ENCODE peak calls at places on chromosomes 11 and 22, in six cellular contexts. M is adrenal gland, C is NB4, Q is tibial nerve, D is esophagus muscularis mucosa, R is spleen. W is an unnamed sample.

GRCh38 chr11:45741032-45741431 is 63.9 kb upstream of the SLC35C1 start:
- DNase-seq in M (no peak), C (no peak), Q (no peak), D (no peak), R (no peak), W (no peak)

GRCh38 chr11:93025558-93026255 is 56.3 kb downstream of the MTNR1B start:
- DNase-seq in M (no peak), C (no peak), Q (no peak), D (no peak), R (no peak), W (no peak)

GRCh38 chr11:5809122-5809519 is 397 bp downstream of the OR52N2 start:
- DNase-seq in M (no peak), C (peak), Q (no peak), D (no peak), R (no peak), W (peak)

GRCh38 chr11:69636870-69637600 is 3.9 kb upstream of the CCND1 start:
- DNase-seq in M (no peak), C (no peak), Q (no peak), D (no peak), R (peak), W (no peak)

GRCh38 chr11:60978546-60979380 is 7.3 kb downstream of the CD6 start:
- DNase-seq in M (no peak), C (peak), Q (no peak), D (no peak), R (no peak), W (no peak)

GRCh38 chr11:71933141-71933933 is 4.5 kb downstream of the RNF121 start:
- DNase-seq in M (no peak), C (no peak), Q (no peak), D (no peak), R (no peak), W (no peak)

GRCh38 chr11:14248577-14248976 is 110.4 kb downstream of the RRAS2 start:
- DNase-seq in M (peak), C (no peak), Q (peak), D (no peak), R (no peak), W (no peak)

GRCh38 chr11:76074178-76075112 is 131.9 kb downstream of the WNT11 start:
- DNase-seq in M (no peak), C (peak), Q (no peak), D (no peak), R (no peak), W (peak)

GRCh38 chr22:29641781-29642355 is 38.4 kb downstream of the NF2 start:
- DNase-seq in M (no peak), C (no peak), Q (no peak), D (no peak), R (no peak), W (no peak)

GRCh38 chr11:131809203-131809948 is 439.0 kb downstream of the NTM start:
- DNase-seq in M (no peak), C (no peak), Q (no peak), D (peak), R (no peak), W (no peak)

GRCh38 chr11:34827239-34827638 is 88.9 kb downstream of the APIP start:
- DNase-seq in M (no peak), C (no peak), Q (no peak), D (no peak), R (no peak), W (no peak)

GRCh38 chr22:23053912-23054530 is 16.3 kb upstream of the GNAZ start:
- DNase-seq in M (no peak), C (no peak), Q (no peak), D (peak), R (peak), W (no peak)

GRCh38 chr11:64477675-64478074 is 113.3 kb upstream of the SLC22A12 start:
- DNase-seq in M (no peak), C (no peak), Q (no peak), D (no peak), R (no peak), W (no peak)

GRCh38 chr11:107801641-107802040 is 56.9 kb downstream of the SLC35F2 start:
- DNase-seq in M (no peak), C (no peak), Q (no peak), D (no peak), R (no peak), W (no peak)

GRCh38 chr22:35116817-35117216 is 50.9 kb downstream of the ISX start:
- DNase-seq in M (no peak), C (no peak), Q (no peak), D (no peak), R (no peak), W (no peak)

GRCh38 chr11:2583605-2583958 is 116.2 kb downstream of the KCNQ1OT1 start:
- DNase-seq in M (no peak), C (no peak), Q (no peak), D (no peak), R (peak), W (no peak)

GRCh38 chr11:119258180-119258579 is 52.0 kb downstream of the CBL start:
- DNase-seq in M (no peak), C (peak), Q (no peak), D (no peak), R (no peak), W (no peak)

GRCh38 chr11:119258983-119259382 is 52.8 kb downstream of the CBL start:
- DNase-seq in M (no peak), C (peak), Q (no peak), D (no peak), R (no peak), W (no peak)

GRCh38 chr11:119249671-119250010 is 43.5 kb downstream of the CBL start:
- DNase-seq in M (no peak), C (no peak), Q (no peak), D (no peak), R (no peak), W (no peak)

GRCh38 chr11:119251114-119251513 is 45.0 kb downstream of the CBL start:
- DNase-seq in M (no peak), C (no peak), Q (no peak), D (no peak), R (no peak), W (no peak)

GRCh38 chr11:119254239-119254638 is 48.1 kb downstream of the CBL start:
- DNase-seq in M (no peak), C (no peak), Q (no peak), D (no peak), R (no peak), W (no peak)
- TF ChIP-seq POLR2A in M (no peak), C (no peak), Q (no peak), D (no peak), R (no peak), W (no peak)

GRCh38 chr11:62726156-62727006 is 876 bp downstream of the HNRNPUL2 start:
- DNase-seq in M (no peak), C (no peak), Q (no peak), D (no peak), R (no peak), W (no peak)

GRCh38 chr11:62727007-62727832 is at the start of gene HNRNPUL2:
- DNase-seq in M (peak), C (peak), Q (peak), D (peak), R (peak), W (peak)

GRCh38 chr11:62724171-62724570 is 3.1 kb downstream of the HNRNPUL2 start:
- DNase-seq in M (no peak), C (no peak), Q (no peak), D (no peak), R (no peak), W (no peak)

GRCh38 chr11:62725686-62726085 is 1.6 kb downstream of the HNRNPUL2 start:
- DNase-seq in M (no peak), C (peak), Q (no peak), D (no peak), R (no peak), W (no peak)

GRCh38 chr11:62727833-62728721 is at the start of gene TTC9C:
- DNase-seq in M (peak), C (peak), Q (peak), D (peak), R (peak), W (peak)
- TF ChIP-seq POLR2A in M (peak), C (peak), Q (peak), D (peak), R (peak), W (peak)

GRCh38 chr22:21641795-21642583 is at the start of gene SDF2L1:
- DNase-seq in M (peak), C (peak), Q (peak), D (peak), R (peak), W (peak)
- TF ChIP-seq POLR2A in M (peak), C (no peak), Q (no peak), D (no peak), R (peak), W (peak)

GRCh38 chr11:1534682-1535081 is 37.4 kb downstream of the DUSP8 start:
- DNase-seq in M (no peak), C (no peak), Q (no peak), D (no peak), R (no peak), W (no peak)

GRCh38 chr11:1532606-1533341 is 39.3 kb downstream of the DUSP8 start:
- DNase-seq in M (no peak), C (no peak), Q (no peak), D (no peak), R (no peak), W (no peak)

GRCh38 chr11:1531961-1532586 is 40.0 kb downstream of the DUSP8 start:
- DNase-seq in M (peak), C (no peak), Q (no peak), D (no peak), R (no peak), W (no peak)

GRCh38 chr11:1534171-1534570 is 37.9 kb downstream of the DUSP8 start:
- DNase-seq in M (no peak), C (no peak), Q (no peak), D (no peak), R (no peak), W (no peak)

GRCh38 chr11:1533342-1533725 is 38.7 kb downstream of the DUSP8 start:
- DNase-seq in M (no peak), C (no peak), Q (no peak), D (no peak), R (no peak), W (no peak)
- TF ChIP-seq POLR2A in M (no peak), C (no peak), Q (no peak), D (no peak), R (no peak), W (no peak)

GRCh38 chr11:10307411-10308207 is 2.7 kb downstream of the ADM start:
- DNase-seq in M (peak), C (peak), Q (peak), D (peak), R (peak), W (peak)

GRCh38 chr11:10305262-10305963 is 540 bp downstream of the ADM start:
- DNase-seq in M (peak), C (peak), Q (no peak), D (no peak), R (peak), W (peak)

GRCh38 chr11:10305964-10306918 is 1.4 kb downstream of the ADM start:
- DNase-seq in M (peak), C (peak), Q (no peak), D (no peak), R (peak), W (peak)

GRCh38 chr11:10308208-10308954 is 3.5 kb downstream of the ADM start:
- DNase-seq in M (no peak), C (no peak), Q (no peak), D (no peak), R (no peak), W (no peak)

GRCh38 chr11:10307022-10307410 is 2.1 kb downstream of the ADM start:
- DNase-seq in M (no peak), C (no peak), Q (no peak), D (no peak), R (no peak), W (no peak)
- TF ChIP-seq POLR2A in M (no peak), C (no peak), Q (no peak), D (no peak), R (no peak), W (no peak)

GRCh38 chr22:33335611-33336279 is 277.6 kb upstream of the SYN3 start:
- DNase-seq in M (no peak), C (no peak), Q (no peak), D (no peak), R (no peak), W (no peak)
- TF ChIP-seq POLR2A in M (no peak), C (no peak), Q (no peak), D (no peak), R (no peak), W (no peak)

DNA sequence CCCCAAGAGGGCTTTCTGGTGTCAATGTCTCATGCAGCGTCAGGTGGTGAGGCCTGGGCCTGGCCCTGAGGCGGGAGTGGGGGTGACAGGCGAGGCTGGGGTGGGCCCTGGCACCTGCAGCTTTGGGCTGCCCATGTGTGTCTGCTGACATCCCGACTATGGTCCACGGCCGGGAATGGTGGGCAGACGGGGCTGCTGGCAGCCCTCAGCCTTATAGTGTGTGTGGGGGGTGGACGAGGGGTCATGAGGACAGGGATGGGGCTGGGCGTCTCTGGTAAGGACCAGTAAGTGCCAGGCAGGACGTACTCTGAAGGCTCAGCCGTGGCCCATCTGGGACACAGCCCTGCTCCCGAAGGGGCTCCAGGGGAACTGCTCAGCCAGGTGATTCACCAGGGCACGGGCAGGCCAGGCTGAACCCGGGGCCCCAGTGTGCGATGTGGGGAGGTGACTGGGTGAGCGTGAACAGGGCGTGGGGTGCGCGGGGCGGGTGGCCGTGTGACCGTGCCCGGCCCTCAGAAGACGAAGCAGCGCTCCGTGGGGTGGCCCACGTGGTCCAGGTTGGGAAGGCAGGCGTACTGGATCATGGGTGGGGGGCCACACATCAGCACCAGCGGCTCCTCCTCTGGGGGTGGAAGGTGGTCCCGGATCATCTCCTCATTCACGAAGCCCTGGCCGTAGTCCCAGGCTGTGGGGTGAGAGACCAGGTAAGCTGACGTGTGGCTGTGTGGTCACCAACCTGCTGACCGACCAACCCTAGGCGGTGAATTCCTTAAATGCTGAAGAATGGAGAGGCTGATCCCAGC is 4.8 kb upstream of the POLDIP3 start:
- DNase-seq in M (no peak), C (no peak), Q (no peak), D (no peak), R (no peak), W (no peak)
- TF ChIP-seq POLR2A in M (no peak), C (no peak), Q (no peak), D (no peak), R (no peak), W (no peak)

GRCh38 chr11:85668157-85668556 is 3.2 kb upstream of the CREBZF start:
- DNase-seq in M (no peak), C (no peak), Q (no peak), D (no peak), R (no peak), W (no peak)

GRCh38 chr11:85673422-85673821 is 8.5 kb upstream of the CREBZF start:
- DNase-seq in M (no peak), C (no peak), Q (no peak), D (no peak), R (no peak), W (no peak)

GRCh38 chr11:85666687-85667086 is 1.8 kb upstream of the CREBZF start:
- DNase-seq in M (no peak), C (no peak), Q (no peak), D (no peak), R (no peak), W (no peak)

DNA sequence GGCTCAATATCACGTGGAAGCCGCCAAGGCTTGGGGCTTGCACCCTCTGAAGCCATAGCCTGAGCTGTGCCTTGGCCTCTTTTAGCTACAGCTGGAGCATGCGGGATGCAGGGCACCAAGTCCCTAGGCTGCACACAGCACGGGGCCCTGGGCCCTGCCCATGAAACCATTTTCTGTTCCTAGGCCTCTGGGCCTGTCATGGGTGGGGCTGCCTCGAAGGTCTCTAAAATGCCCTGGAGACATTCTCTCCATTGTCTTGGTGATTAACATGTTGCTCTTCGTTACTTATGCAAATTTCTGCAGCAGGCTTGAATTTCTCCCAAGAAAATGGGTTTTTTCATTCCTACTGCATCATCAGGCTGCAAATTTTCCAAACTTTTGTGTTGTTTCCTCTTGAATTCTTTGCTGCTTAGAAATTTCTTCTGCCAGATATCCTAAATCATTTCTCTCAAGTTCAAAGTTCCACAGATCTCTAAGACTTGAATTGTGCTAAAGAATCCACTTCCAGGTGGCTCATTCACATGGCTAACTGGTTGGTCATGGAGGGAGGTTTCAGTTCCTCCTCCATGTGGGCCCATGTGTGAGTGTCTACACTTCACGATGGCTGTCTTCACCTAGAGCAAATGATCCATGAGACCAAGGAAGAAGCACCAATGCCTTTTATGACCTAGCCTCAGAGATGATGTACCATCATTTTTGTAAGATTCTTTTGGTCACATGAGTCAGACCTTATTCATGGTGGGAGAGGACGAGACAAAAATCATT is 7.4 kb upstream of the CREBZF start:
- DNase-seq in M (no peak), C (no peak), Q (no peak), D (no peak), R (no peak), W (no peak)
- TF ChIP-seq POLR2A in M (no peak), C (no peak), Q (no peak), D (no peak), R (no peak), W (no peak)

GRCh38 chr11:315516-315994 is 1.7 kb downstream of the IFITM1 start:
- DNase-seq in M (no peak), C (no peak), Q (no peak), D (no peak), R (peak), W (no peak)

GRCh38 chr11:313304-313786 is 495 bp upstream of the IFITM1 start:
- DNase-seq in M (no peak), C (peak), Q (no peak), D (no peak), R (peak), W (no peak)

GRCh38 chr11:315051-315481 is 1.2 kb downstream of the IFITM1 start:
- DNase-seq in M (no peak), C (no peak), Q (no peak), D (no peak), R (peak), W (no peak)

GRCh38 chr11:312092-312816 is 1.6 kb upstream of the IFITM1 start:
- DNase-seq in M (no peak), C (no peak), Q (no peak), D (no peak), R (peak), W (no peak)

DNA sequence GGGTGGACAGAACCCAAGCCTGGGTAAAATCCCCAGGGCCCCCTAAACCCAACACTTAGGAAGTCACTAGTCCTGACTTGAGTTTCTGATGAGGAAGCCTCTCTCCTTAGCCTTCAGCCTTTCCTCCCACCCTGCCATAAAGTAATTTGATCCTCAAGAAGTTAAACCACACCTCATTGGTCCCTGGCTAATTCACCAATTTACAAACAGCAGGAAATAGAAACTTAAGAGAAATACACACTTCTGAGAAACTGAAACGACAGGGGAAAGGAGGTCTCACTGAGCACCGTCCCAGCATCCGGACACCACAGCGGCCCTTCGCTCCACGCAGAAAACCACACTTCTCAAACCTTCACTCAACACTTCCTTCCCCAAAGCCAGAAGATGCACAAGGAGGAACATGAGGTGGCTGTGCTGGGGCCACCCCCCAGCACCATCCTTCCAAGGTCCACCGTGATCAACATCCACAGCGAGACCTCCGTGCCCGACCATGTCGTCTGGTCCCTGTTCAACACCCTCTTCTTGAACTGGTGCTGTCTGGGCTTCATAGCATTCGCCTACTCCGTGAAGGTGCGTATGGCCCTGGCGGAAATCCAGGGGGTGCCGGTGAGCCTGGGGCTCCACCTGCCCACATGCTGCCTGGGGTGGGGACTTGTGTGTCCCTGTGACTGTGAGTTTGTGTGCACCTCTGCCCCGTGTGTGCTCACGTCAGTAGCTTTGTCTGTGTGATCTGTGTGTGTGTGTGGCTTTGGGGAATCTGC is at the start of gene IFITM1:
- DNase-seq in M (no peak), C (peak), Q (peak), D (no peak), R (peak), W (no peak)
- TF ChIP-seq POLR2A in M (peak), C (peak), Q (no peak), D (peak), R (peak), W (peak)

GRCh38 chr22:19180234-19180633 is 1.7 kb upstream of the SLC25A1 start:
- DNase-seq in M (no peak), C (no peak), Q (no peak), D (no peak), R (no peak), W (no peak)

GRCh38 chr22:19177164-19178064 is 1.1 kb downstream of the SLC25A1 start:
- DNase-seq in M (no peak), C (no peak), Q (no peak), D (no peak), R (peak), W (no peak)

GRCh38 chr22:19178065-19178658 is 374 bp downstream of the SLC25A1 start:
- DNase-seq in M (peak), C (peak), Q (no peak), D (no peak), R (peak), W (peak)

GRCh38 chr22:19179472-19180048 is 1.0 kb upstream of the SLC25A1 start:
- DNase-seq in M (peak), C (peak), Q (peak), D (no peak), R (peak), W (peak)

GRCh38 chr22:19178659-19179471 is at the start of gene SLC25A1:
- DNase-seq in M (peak), C (peak), Q (peak), D (peak), R (peak), W (peak)
- TF ChIP-seq POLR2A in M (no peak), C (no peak), Q (peak), D (no peak), R (no peak), W (peak)